ENCODE peak calls at places on chromosomes 13 and 19, in seven cellular contexts. W is transverse colon, B is stomach, C is HCT116, D is endothelial cell of umbilical vein, H is K562, M is esophagus muscularis mucosa. Q is an unnamed sample.

GRCh38 chr13:99988469-99989375 is 7.1 kb downstream of the ZIC2 start:
- DNase-seq in W (no peak), B (no peak), C (no peak), D (no peak), H (no peak), M (no peak), Q (no peak)

GRCh38 chr13:39938591-39938990 is 283.1 kb downstream of the COG6 start:
- DNase-seq in W (no peak), B (no peak), C (no peak), D (no peak), H (no peak), M (no peak), Q (no peak)

GRCh38 chr13:97224544-97225324 is 2.6 kb downstream of the MBNL2 start:
- DNase-seq in W (peak; percentile 70), B (peak; percentile 70), C (no peak), D (peak; percentile 75), H (no peak), M (no peak), Q (no peak)

GRCh38 chr19:47381653-47382279 is 32.7 kb downstream of the DHX34 start:
- DNase-seq in W (peak; percentile 25), B (peak; percentile 30), C (no peak), D (no peak), H (no peak), M (no peak), Q (peak; percentile 95)

GRCh38 chr13:112850273-112850672 is 118.7 kb upstream of the MCF2L start:
- DNase-seq in W (no peak), B (no peak), C (no peak), D (no peak), H (no peak), M (no peak), Q (peak; percentile 25)

GRCh38 chr13:58024103-58024502 is 392.6 kb downstream of the PCDH17 start:
- DNase-seq in W (no peak), B (no peak), C (no peak), D (no peak), H (no peak), M (no peak), Q (no peak)

GRCh38 chr13:60397693-60398437 is 845 bp downstream of the TDRD3 start:
- DNase-seq in W (peak; percentile 66), B (peak; percentile 63), C (no peak), D (peak; percentile 65), H (no peak), M (peak; percentile 92), Q (peak; percentile 93)

GRCh38 chr13:106213028-106213427 is 322.4 kb downstream of the EFNB2 start:
- DNase-seq in W (no peak), B (no peak), C (peak; percentile 4), D (no peak), H (no peak), M (no peak), Q (no peak)

GRCh38 chr13:95411641-95412040 is 110.4 kb upstream of the ABCC4 start:
- DNase-seq in W (no peak), B (no peak), C (no peak), D (no peak), H (no peak), M (no peak), Q (no peak)

GRCh38 chr13:114005206-114005720 is 31.4 kb upstream of the C13orf46 start:
- DNase-seq in W (no peak), B (no peak), C (no peak), D (no peak), H (peak; percentile 12), M (no peak), Q (peak; percentile 61)

GRCh38 chr19:40613669-40614594 is 12.8 kb downstream of the LTBP4 start:
- DNase-seq in W (peak; percentile 91), B (peak; percentile 83), C (peak; percentile 89), D (no peak), H (peak; percentile 90), M (no peak), Q (peak; percentile 94)

GRCh38 chr19:8209111-8209964 is at the start of gene CERS4:
- DNase-seq in W (peak; percentile 76), B (peak; percentile 81), C (no peak), D (no peak), H (peak; percentile 93), M (no peak), Q (peak; percentile 94)

GRCh38 chr19:51552996-51553725 is 17.9 kb upstream of the ZNF175 start:
- DNase-seq in W (peak; percentile 43), B (peak; percentile 45), C (peak; percentile 13), D (peak; percentile 48), H (peak; percentile 85), M (no peak), Q (no peak)

GRCh38 chr13:99199541-99200432 is 867 bp upstream of the UBAC2 start:
- DNase-seq in W (no peak), B (no peak), C (no peak), D (peak; percentile 39), H (no peak), M (peak; percentile 92), Q (no peak)

GRCh38 chr19:38850976-38851621 is 1.3 kb upstream of the HNRNPL start:
- DNase-seq in W (peak; percentile 48), B (no peak), C (no peak), D (peak; percentile 19), H (peak; percentile 60), M (no peak), Q (peak; percentile 92)

GRCh38 chr13:101965096-101965495 is 436.8 kb downstream of the FGF14 start:
- DNase-seq in W (no peak), B (no peak), C (no peak), D (no peak), H (no peak), M (no peak), Q (no peak)

GRCh38 chr19:39097299-39097698 is 13.1 kb downstream of the ACP7 start:
- DNase-seq in W (no peak), B (no peak), C (no peak), D (no peak), H (no peak), M (no peak), Q (no peak)

GRCh38 chr13:32019612-32020233 is 11.9 kb upstream of the FRY start:
- DNase-seq in W (peak; percentile 25), B (no peak), C (peak; percentile 37), D (peak; percentile 84), H (peak; percentile 21), M (no peak), Q (no peak)

GRCh38 chr19:17052439-17052838 is 22.8 kb downstream of the HAUS8 start:
- DNase-seq in W (peak; percentile 64), B (peak; percentile 32), C (peak; percentile 22), D (peak; percentile 55), H (no peak), M (no peak), Q (no peak)

GRCh38 chr19:42422576-42423461 is 4.4 kb downstream of the LIPE start:
- DNase-seq in W (peak; percentile 47), B (no peak), C (no peak), D (no peak), H (no peak), M (no peak), Q (peak; percentile 82)
- H3K27ac ChIP-seq in W (peak overlapping the region; percentile 74), B (peak overlapping the region; percentile 80), C (peak overlapping the region; percentile 50), D (peak overlapping the region; percentile 55), H (no peak overlapping the region), M (peak overlapping the region; percentile 67), Q (peak overlapping the region; percentile 89)

DNA sequence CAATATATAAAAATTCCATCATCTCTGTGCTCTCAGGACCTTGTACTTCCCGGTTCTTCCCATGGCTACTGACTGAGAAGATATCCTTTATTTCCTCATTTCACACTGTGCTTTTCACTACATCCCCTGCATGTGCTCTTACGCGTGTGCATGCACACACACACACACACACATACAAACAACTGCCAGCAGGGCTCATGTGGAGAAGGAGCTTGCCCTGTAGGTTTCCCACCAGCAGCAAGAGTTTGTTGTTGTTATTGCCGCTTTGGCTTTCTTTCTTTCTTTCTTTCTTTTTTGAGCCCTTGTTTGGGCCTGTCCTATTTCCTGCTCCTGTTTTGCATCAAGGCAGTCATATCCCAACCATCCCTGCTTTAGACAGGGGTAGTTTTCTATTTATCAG is 43.6 kb downstream of the TEX26 start:
- DNase-seq in W (no peak), B (no peak), C (no peak), D (no peak), H (no peak), M (no peak), Q (no peak)
- TF ChIP-seq POLR2AphosphoS5 in W (no peak), B (no peak), C (no peak), D (no peak), H (no peak), M (no peak), Q (no peak)

GRCh38 chr19:44305457-44305856 is 632 bp upstream of the ZNF235 start:
- DNase-seq in W (no peak), B (no peak), C (no peak), D (no peak), H (no peak), M (no peak), Q (no peak)
- TF ChIP-seq POLR2A in W (no peak), B (no peak), C (no peak), D (no peak), H (no peak), M (no peak), Q (no peak)

DNA sequence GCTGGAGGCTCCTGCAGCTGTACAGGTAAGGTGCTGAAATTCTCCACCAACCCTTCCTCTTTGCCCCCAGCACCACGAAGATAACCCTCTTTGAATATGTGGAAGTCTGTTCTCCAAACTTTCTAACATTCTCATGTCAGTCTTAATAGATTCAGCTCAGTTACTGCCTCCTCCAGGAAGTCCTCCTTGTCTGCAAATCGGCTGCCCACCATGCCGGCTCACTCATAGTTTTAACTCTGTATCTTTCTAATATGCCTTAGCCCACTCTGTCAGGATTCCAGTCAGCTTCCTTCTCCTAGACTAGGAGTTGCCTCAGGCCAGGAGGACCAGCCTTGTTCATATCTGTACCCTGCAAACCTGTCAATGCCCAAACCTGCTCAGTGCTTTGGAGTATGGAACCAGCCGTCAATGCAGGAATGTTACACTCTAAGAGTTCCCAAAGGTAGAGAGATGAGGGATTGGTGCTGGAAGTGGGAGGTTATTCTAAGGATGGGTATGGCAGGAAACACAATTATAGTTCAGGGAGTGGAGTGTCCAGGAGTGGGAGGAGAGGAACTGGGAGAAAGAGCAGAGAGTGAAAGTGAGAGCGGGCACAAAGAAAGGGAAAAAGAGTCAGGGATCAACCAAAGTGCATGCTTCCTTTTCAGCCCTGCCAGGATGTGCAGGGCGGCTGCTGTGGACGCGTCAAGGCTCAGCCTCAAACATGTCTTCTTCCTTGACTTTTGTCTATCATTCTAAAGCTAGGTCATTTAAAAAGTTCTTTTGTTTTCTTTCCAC is 38.0 kb upstream of the ALOX5AP start:
- DNase-seq in W (no peak), B (no peak), C (no peak), D (peak; percentile 69), H (no peak), M (no peak), Q (no peak)
- H3K27ac ChIP-seq in W (peak overlapping the region; percentile 18), B (no peak overlapping the region), C (no peak overlapping the region), D (peak overlapping the region; percentile 60), H (no peak overlapping the region), M (no peak overlapping the region), Q (peak overlapping the region; percentile 69)

DNA sequence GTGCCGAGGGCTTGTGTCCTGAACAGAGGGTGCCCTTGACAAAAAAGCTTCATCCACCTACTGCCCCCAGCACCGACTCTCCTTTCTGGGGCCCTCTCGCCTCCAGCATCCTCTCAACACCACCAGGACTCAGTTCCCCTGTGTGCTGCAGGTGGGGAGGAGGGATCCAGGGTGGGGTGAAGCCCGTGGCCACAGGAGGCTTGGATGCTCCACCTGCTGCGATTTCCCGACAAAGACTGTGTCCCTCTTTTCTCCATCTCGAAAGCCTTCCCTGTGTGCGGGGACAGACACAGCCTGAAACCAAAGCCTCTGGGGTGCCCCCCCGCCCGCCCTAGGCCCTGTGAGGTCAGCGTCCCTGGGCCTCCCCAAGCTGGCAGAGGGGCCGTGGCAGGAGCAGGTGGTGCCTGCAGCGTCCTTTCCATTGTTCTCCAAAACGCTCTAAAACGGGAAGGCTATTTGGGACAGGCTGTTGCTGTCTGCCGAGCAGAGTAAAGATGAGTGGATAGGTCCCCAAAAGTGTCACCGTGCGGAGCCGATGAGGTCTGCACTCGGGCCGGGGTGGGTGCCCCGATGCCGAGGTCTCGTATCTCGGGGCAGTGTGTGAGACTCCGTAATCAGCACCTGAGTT is 185.7 kb downstream of the PTPRS start:
- DNase-seq in W (no peak), B (no peak), C (no peak), D (no peak), H (no peak), M (no peak), Q (peak; percentile 41)
- TF ChIP-seq POLR2AphosphoS5 in W (no peak), B (no peak), C (no peak), D (no peak), H (no peak), M (no peak), Q (no peak)